ENCODE peak calls at places on chromosome 7, in nine cellular contexts. J is cardiac muscle cell, W is prostate gland, U is sigmoid colon, T is adrenal gland, N is BE2C, A is adipocyte, P is GM23248, R is SK-N-SH. O is an unnamed sample. For H3K4me1, the result is how much of the 10 kb centered on the place peaks cover.

GRCh38 chr7:134678115-134678514 is 31.5 kb downstream of the BPGM start:
- DNase-seq in J (no peak), W (no peak), U (no peak), T (no peak), N (no peak), A (no peak), P (no peak), R (no peak), O (no peak)

GRCh38 chr7:15651693-15652092 is 34.8 kb downstream of the MEOX2 start:
- DNase-seq in J (no peak), W (no peak), U (no peak), T (no peak), N (no peak), A (no peak), P (no peak), R (no peak), O (no peak)

GRCh38 chr7:122430710-122431109 is 126.2 kb upstream of the FEZF1 start:
- DNase-seq in J (no peak), W (no peak), U (no peak), T (no peak), N (no peak), A (peak), P (peak), R (no peak), O (no peak)

GRCh38 chr7:104779888-104780287 is 234.1 kb upstream of the KMT2E start:
- DNase-seq in J (no peak), W (no peak), U (no peak), T (no peak), N (no peak), A (no peak), P (no peak), R (no peak), O (no peak)

GRCh38 chr7:109836016-109836415 is 1254.9 kb upstream of the LRRN3 start:
- DNase-seq in J (no peak), W (no peak), U (no peak), T (no peak), N (no peak), A (no peak), P (no peak), R (no peak), O (no peak)

GRCh38 chr7:49001610-49002033 is 77.3 kb downstream of the CDC14C start:
- DNase-seq in J (peak), W (no peak), U (no peak), T (peak), N (peak), A (no peak), P (peak), R (peak), O (peak)

GRCh38 chr7:11830582-11831382 is 1.2 kb downstream of the THSD7A start:
- DNase-seq in J (peak), W (no peak), U (no peak), T (no peak), N (no peak), A (peak), P (peak), R (peak), O (no peak)

GRCh38 chr7:69844264-69844868 is 246.1 kb downstream of the AUTS2 start:
- DNase-seq in J (no peak), W (no peak), U (no peak), T (no peak), N (no peak), A (no peak), P (no peak), R (no peak), O (no peak)

GRCh38 chr7:150977382-150978135 is 562 bp downstream of the KCNH2 start:
- DNase-seq in J (peak), W (no peak), U (no peak), T (no peak), N (peak), A (no peak), P (no peak), R (peak), O (peak)

GRCh38 chr7:74178632-74179031 is 4.5 kb downstream of the EIF4H start:
- DNase-seq in J (no peak), W (no peak), U (no peak), T (no peak), N (no peak), A (peak), P (peak), R (no peak), O (no peak)

GRCh38 chr7:20954711-20955641 is 168.3 kb upstream of the SP8 start:
- DNase-seq in J (no peak), W (no peak), U (no peak), T (no peak), N (no peak), A (peak), P (no peak), R (no peak), O (no peak)

GRCh38 chr7:12291870-12292269 is 80.8 kb downstream of the TMEM106B start:
- DNase-seq in J (no peak), W (no peak), U (no peak), T (no peak), N (no peak), A (no peak), P (peak), R (no peak), O (no peak)

GRCh38 chr7:24907311-24907886 is 72.6 kb downstream of the OSBPL3 start:
- DNase-seq in J (no peak), W (no peak), U (no peak), T (no peak), N (no peak), A (no peak), P (peak), R (no peak), O (no peak)

GRCh38 chr7:67654622-67655021 is 658.0 kb downstream of the TYW1 start:
- DNase-seq in J (no peak), W (no peak), U (no peak), T (no peak), N (no peak), A (no peak), P (no peak), R (no peak), O (no peak)

GRCh38 chr7:121446526-121446925 is 50.4 kb upstream of the FAM3C start:
- DNase-seq in J (no peak), W (no peak), U (no peak), T (no peak), N (no peak), A (no peak), P (no peak), R (no peak), O (no peak)

GRCh38 chr7:131057015-131057518 is 270.6 kb upstream of the MKLN1 start:
- DNase-seq in J (no peak), W (peak), U (no peak), T (no peak), N (no peak), A (peak), P (peak), R (no peak), O (no peak)

GRCh38 chr7:104931181-104931781 is 82.7 kb upstream of the KMT2E start:
- DNase-seq in J (peak), W (no peak), U (no peak), T (no peak), N (peak), A (no peak), P (no peak), R (peak), O (peak)

GRCh38 chr7:128076216-128076821 is 45.1 kb upstream of the LRRC4 start:
- DNase-seq in J (no peak), W (no peak), U (no peak), T (no peak), N (no peak), A (no peak), P (no peak), R (no peak), O (no peak)

GRCh38 chr7:55066938-55067337 is 48.1 kb downstream of the EGFR start:
- DNase-seq in J (no peak), W (no peak), U (no peak), T (no peak), N (no peak), A (no peak), P (no peak), R (no peak), O (no peak)

GRCh38 chr7:90401989-90402388 is 1.3 kb upstream of the CLDN12 start:
- DNase-seq in J (no peak), W (no peak), U (no peak), T (peak), N (peak), A (no peak), P (peak), R (peak), O (no peak)

GRCh38 chr7:122884186-122884585 is 2.1 kb downstream of the CADPS2 start:
- DNase-seq in J (no peak), W (peak), U (no peak), T (no peak), N (no peak), A (no peak), P (no peak), R (no peak), O (peak)

GRCh38 chr7:157817433-157817832 is 480.6 kb downstream of the DNAJB6 start:
- DNase-seq in J (no peak), W (no peak), U (no peak), T (no peak), N (no peak), A (no peak), P (no peak), R (no peak), O (no peak)

GRCh38 chr7:38886265-38886664 is 22.7 kb downstream of the VPS41 start:
- DNase-seq in J (no peak), W (no peak), U (no peak), T (no peak), N (no peak), A (no peak), P (no peak), R (no peak), O (no peak)

GRCh38 chr7:66913118-66914049 is 7.6 kb upstream of the TMEM248 start:
- DNase-seq in J (no peak), W (no peak), U (no peak), T (no peak), N (no peak), A (no peak), P (no peak), R (no peak), O (peak)

GRCh38 chr7:155298288-155298833 is 683 bp downstream of the INSIG1 start:
- DNase-seq in J (no peak), W (no peak), U (no peak), T (no peak), N (peak), A (peak), P (peak), R (peak), O (peak)

GRCh38 chr7:5827755-5828154 is 46.3 kb upstream of the RNF216 start:
- DNase-seq in J (peak), W (no peak), U (no peak), T (no peak), N (peak), A (peak), P (peak), R (peak), O (peak)

GRCh38 chr7:128135275-128136214 is 104.3 kb upstream of the LRRC4 start:
- DNase-seq in J (peak), W (peak), U (no peak), T (peak), N (peak), A (peak), P (peak), R (peak), O (peak)

GRCh38 chr7:150368884-150369739 is 490 bp downstream of the REPIN1 start:
- DNase-seq in J (peak), W (peak), U (peak), T (peak), N (peak), A (peak), P (peak), R (peak), O (peak)

GRCh38 chr7:41028591-41028990 is 674.3 kb downstream of the INHBA start:
- DNase-seq in J (no peak), W (no peak), U (no peak), T (no peak), N (no peak), A (no peak), P (peak), R (no peak), O (no peak)

GRCh38 chr7:47581821-47582747 is at the start of gene TNS3:
- DNase-seq in J (peak), W (no peak), U (no peak), T (peak), N (peak), A (peak), P (peak), R (peak), O (peak)
- H3K4me1 ChIP-seq in J (under half), W (under half), U (under half), T (under half), N (under half), A (half or more), P (under half), R (under half), O (under half)

GRCh38 chr7:26198133-26198780 is 2.3 kb downstream of the HNRNPA2B1 start:
- DNase-seq in J (no peak), W (no peak), U (no peak), T (no peak), N (no peak), A (peak), P (peak), R (no peak), O (peak)
- H3K4me1 ChIP-seq in J (under half), W (under half), U (under half), T (under half), N (under half), A (under half), P (under half), R (under half), O (under half)

GRCh38 chr7:23003505-23004246 is 10.3 kb downstream of the HYCC1 start:
- DNase-seq in J (no peak), W (no peak), U (no peak), T (no peak), N (no peak), A (peak), P (peak), R (no peak), O (no peak)
- H3K4me1 ChIP-seq in J (under half), W (under half), U (under half), T (under half), N (under half), A (half or more), P (under half), R (under half), O (under half)

GRCh38 chr7:37467017-37467416 is 18.4 kb upstream of the ELMO1 start:
- DNase-seq in J (no peak), W (no peak), U (no peak), T (no peak), N (no peak), A (no peak), P (no peak), R (no peak), O (no peak)

DNA sequence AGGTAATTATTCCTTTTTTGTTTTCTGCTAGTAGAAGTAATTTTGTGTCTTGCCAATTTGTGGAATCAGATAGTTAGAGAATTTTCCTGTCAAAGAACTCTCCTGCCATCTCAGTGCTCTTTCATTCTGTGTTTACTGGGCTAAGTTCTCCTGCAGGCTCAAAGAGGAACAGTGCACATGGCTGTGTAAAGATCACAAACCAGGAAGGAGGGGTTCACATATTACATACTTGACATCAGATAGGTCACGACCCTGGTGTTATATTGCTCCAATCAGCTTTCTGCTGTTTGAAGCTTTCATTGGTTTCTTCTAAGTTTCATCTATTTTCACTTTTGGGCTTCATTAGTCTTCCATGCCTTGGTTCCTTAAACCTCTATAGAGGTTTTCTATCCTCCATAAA is 13.5 kb upstream of the ELMO1 start:
- DNase-seq in J (no peak), W (no peak), U (no peak), T (no peak), N (no peak), A (no peak), P (no peak), R (no peak), O (no peak)
- H3K4me1 ChIP-seq in J (under half), W (under half), U (under half), T (under half), N (under half), A (under half), P (under half), R (under half), O (under half)

O was measured in neural progenitor cell.